ENCODE peak calls at places on chromosomes 5 and 9, in seven cellular contexts. N is WTC11; X is CD8-positive, alpha-beta T cell; B is heart right ventricle; H is cardiac fibroblast; E is upper lobe of left lung; U is NB4. W is an unnamed sample.

GRCh38 chr5:115979628-115980041 is 17.4 kb downstream of the LVRN start:
- DNase-seq in B (no peak), X (no peak), E (no peak), U (no peak), N (no peak), H (peak; percentile 74), W (no peak)

GRCh38 chr5:61534481-61535267 is 202.6 kb downstream of the ZSWIM6 start:
- DNase-seq in N (no peak), X (no peak), E (no peak), B (no peak), H (no peak), U (no peak), W (no peak)

GRCh38 chr5:1255081-1255561 is 29.9 kb downstream of the SLC6A18 start:
- DNase-seq in B (no peak), X (peak; percentile 31), E (peak; percentile 32), H (no peak), U (no peak), N (no peak), W (no peak)

GRCh38 chr9:71079451-71079850 is 42.0 kb downstream of the TRPM3 start:
- DNase-seq in U (no peak), E (no peak), B (no peak), N (no peak), H (peak; percentile 18), X (no peak), W (no peak)

GRCh38 chr5:17860660-17861315 is 226.5 kb downstream of the TAF11L14 start:
- DNase-seq in X (no peak), U (no peak), N (no peak), E (no peak), H (no peak), B (no peak), W (no peak)

GRCh38 chr9:126472446-126472845 is 141.3 kb upstream of the LMX1B start:
- DNase-seq in E (no peak), N (no peak), X (no peak), U (peak; percentile 22), H (no peak), B (no peak), W (no peak)

GRCh38 chr9:112333639-112334318 is 360 bp upstream of the PTBP3 start:
- DNase-seq in H (peak; percentile 98), X (peak; percentile 91), N (peak; percentile 95), B (peak; percentile 97), E (peak; percentile 100), U (peak; percentile 96), W (peak; percentile 97)

GRCh38 chr5:180803181-180804128 is 849 bp upstream of the MGAT1 start:
- DNase-seq in U (peak; percentile 96), N (peak; percentile 61), X (peak; percentile 83), E (peak; percentile 87), B (peak; percentile 71), H (peak; percentile 32), W (peak; percentile 69)

GRCh38 chr9:131220485-131220884 is 55.8 kb downstream of the FAM78A start:
- DNase-seq in N (no peak), B (no peak), E (no peak), U (no peak), X (no peak), H (no peak), W (no peak)

GRCh38 chr5:73966411-73966810 is 340.4 kb downstream of the ARHGEF28 start:
- DNase-seq in E (no peak), H (no peak), N (no peak), X (no peak), U (no peak), B (no peak), W (no peak)

GRCh38 chr9:120911295-120911843 is 15.2 kb downstream of the TRAF1 start:
- DNase-seq in H (no peak), U (no peak), E (no peak), B (no peak), X (no peak), N (peak; percentile 34), W (no peak)

GRCh38 chr5:152349683-152350526 is 55.2 kb downstream of the NMUR2 start:
- DNase-seq in U (peak; percentile 38), E (no peak), B (peak; percentile 28), H (peak; percentile 44), X (no peak), N (peak; percentile 61), W (no peak)

GRCh38 chr9:134460904-134461303 is 134.6 kb downstream of the RXRA start:
- DNase-seq in X (no peak), E (no peak), U (no peak), B (no peak), H (no peak), N (no peak), W (no peak)

GRCh38 chr5:19605846-19606407 is 382.1 kb downstream of the CDH18 start:
- DNase-seq in N (no peak), X (no peak), H (no peak), U (no peak), B (no peak), E (no peak), W (no peak)

GRCh38 chr5:28967848-28968247 is 1929.5 kb upstream of the CDH9 start:
- DNase-seq in U (peak; percentile 32), B (no peak), E (no peak), N (peak; percentile 16), X (no peak), H (no peak), W (no peak)

GRCh38 chr9:83932851-83933250 is 11.6 kb upstream of the KIF27 start:
- DNase-seq in E (no peak), N (no peak), H (no peak), U (no peak), X (no peak), B (no peak), W (no peak)

GRCh38 chr5:66174338-66174737 is 30.2 kb downstream of the SREK1 start:
- DNase-seq in E (no peak), N (no peak), U (peak; percentile 22), H (peak; percentile 62), B (no peak), X (no peak), W (no peak)

GRCh38 chr5:162068412-162068811 is 839 bp downstream of the GABRG2 start:
- DNase-seq in B (peak; percentile 10), H (no peak), E (peak; percentile 32), U (peak; percentile 60), X (no peak), N (peak; percentile 90), W (peak; percentile 78)

GRCh38 chr5:152689275-152689711 is 284.2 kb upstream of the NMUR2 start:
- DNase-seq in N (no peak), B (no peak), H (peak; percentile 3), E (no peak), X (no peak), U (no peak), W (no peak)

GRCh38 chr9:91841591-91841990 is 108.4 kb downstream of the ROR2 start:
- DNase-seq in B (no peak), U (no peak), X (no peak), N (no peak), E (no peak), H (no peak), W (no peak)

GRCh38 chr5:62143268-62144229 is 162.5 kb upstream of the KIF2A start:
- DNase-seq in B (no peak), X (no peak), H (peak; percentile 45), U (peak; percentile 22), E (no peak), N (no peak), W (no peak)

GRCh38 chr5:7361593-7361992 is 34.3 kb upstream of the ADCY2 start:
- DNase-seq in U (no peak), H (no peak), B (no peak), N (no peak), X (no peak), E (no peak), W (no peak)

GRCh38 chr9:134643306-134643705 is 1.7 kb downstream of the COL5A1 start:
- DNase-seq in B (no peak), X (no peak), E (peak; percentile 59), N (no peak), H (peak; percentile 58), U (no peak), W (no peak)

GRCh38 chr9:20760246-20760901 is 76.3 kb downstream of the FOCAD start:
- DNase-seq in B (no peak), H (peak; percentile 39), X (no peak), N (no peak), U (no peak), E (no peak), W (no peak)

GRCh38 chr9:94719878-94720277 is 6.6 kb upstream of the AOPEP start:
- DNase-seq in U (peak; percentile 15), B (no peak), E (no peak), N (no peak), H (no peak), X (no peak), W (no peak)
- TF ChIP-seq CTCF in U (no peak), B (no peak), E (no peak), N (no peak), H (no peak), X (no peak), W (no peak)

DNA sequence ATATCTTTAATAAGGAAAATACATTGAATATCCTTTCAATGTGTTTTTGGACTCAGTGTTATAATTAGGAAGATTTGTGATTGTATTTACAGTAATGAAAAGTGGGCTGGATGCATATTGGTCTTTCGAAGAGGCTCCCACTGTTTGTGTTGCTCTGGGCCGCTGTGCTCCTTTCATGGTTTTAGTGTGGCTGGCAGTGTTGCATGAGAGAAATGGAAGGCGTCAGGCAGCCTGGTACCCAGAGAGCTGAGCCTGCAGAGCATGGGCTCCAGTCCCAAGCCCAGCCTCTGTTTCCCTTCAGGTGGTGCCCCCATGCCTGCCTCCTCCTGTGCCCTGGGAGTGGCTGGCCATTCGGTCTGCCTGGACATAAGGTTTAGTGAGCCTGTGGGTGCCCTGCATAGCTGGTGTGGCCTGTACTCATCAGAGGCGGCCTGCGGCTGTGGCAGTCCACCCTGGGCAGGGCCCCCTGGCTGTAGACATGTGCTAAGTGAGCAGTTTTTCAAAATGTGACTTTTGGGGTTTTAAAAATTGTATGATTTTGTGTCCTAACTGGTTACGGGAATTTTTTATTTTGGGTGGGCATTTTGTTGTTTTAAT is 27.4 kb upstream of the FAM120AOS start:
- DNase-seq in X (no peak), B (no peak), E (peak; percentile 65), U (no peak), H (no peak), N (no peak), W (no peak)
- TF ChIP-seq CTCF in X (no peak), B (no peak), E (no peak), U (no peak), H (no peak), N (no peak), W (peak; percentile 48)

DNA sequence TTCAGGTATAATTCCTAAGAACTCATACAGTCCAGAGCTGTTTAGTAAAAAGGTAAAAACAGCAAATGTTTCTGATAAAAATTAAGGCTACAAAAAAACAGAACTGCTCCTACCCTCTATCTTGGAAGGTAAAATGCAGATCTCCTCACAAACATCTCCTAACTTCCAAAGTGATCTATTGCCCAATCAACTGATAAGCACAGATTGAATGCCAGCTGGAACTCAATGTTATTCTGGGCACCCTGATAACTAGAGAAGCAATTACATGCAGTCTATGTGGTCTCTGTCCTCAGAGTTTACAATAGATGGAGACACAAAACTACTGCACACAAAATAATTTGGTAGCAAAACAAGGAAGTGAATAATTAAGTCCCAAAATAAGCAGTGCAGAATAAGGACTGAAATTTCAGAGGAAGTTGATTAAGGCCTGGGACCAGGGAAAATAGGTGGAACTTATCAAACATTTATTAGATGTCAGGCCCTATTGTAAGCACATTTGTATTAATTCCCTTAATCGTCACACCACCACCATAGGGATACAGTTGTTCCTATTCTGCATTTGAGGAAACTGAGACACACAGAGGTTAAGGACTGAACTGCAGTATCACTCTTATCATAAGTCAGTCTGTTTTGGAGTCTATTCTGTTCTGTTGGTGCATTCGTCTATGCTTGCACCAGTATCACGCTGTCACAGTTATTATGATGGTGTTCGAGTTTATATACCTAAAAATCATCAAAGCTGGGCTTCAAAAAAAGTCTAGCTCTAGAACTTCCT is 102.2 kb upstream of the TARS1 start:
- DNase-seq in B (no peak), E (no peak), U (peak; percentile 3), X (no peak), H (no peak), N (no peak), W (no peak)
- TF ChIP-seq CTCF in B (peak; percentile 9), E (no peak), U (no peak), X (no peak), H (no peak), N (no peak), W (no peak)

GRCh38 chr5:54995168-54995567 is 9.8 kb upstream of the ESM1 start:
- DNase-seq in U (no peak), B (no peak), E (no peak), N (no peak), X (no peak), H (no peak), W (no peak)
- TF ChIP-seq CTCF in U (no peak), B (no peak), E (no peak), N (no peak), X (no peak), H (no peak), W (no peak)